ENCODE peak calls at places on chromosomes 16 and 17, in eight cellular contexts. O is H1, B is thoracic aorta, K is PC-9, Q is uterus, S is adrenal gland, L is tibial artery, F is lung. X is an unnamed sample.

GRCh38 chr16:23288726-23289512 is 13.2 kb upstream of the SCNN1B start:
- DNase-seq in B (no peak), K (no peak), L (no peak), S (no peak), Q (no peak), O (no peak), F (no peak), X (no peak)

GRCh38 chr17:9363440-9364350 is 211.9 kb downstream of the STX8 start:
- DNase-seq in B (no peak), Q (no peak), O (no peak), S (no peak), F (no peak), K (no peak), L (no peak), X (no peak)

GRCh38 chr16:75305364-75306101 is 54.1 kb upstream of the BCAR1 start:
- DNase-seq in S (peak; percentile 93), K (peak; percentile 85), O (no peak), F (peak; percentile 72), L (peak; percentile 90), B (peak; percentile 78), Q (peak; percentile 92), X (peak; percentile 17)

GRCh38 chr17:39701784-39702422 is 2.0 kb downstream of the ERBB2 start:
- DNase-seq in L (no peak), O (no peak), K (no peak), F (no peak), Q (no peak), S (no peak), B (no peak), X (no peak)

GRCh38 chr16:51193879-51194278 is 42.8 kb upstream of the SALL1 start:
- DNase-seq in F (no peak), L (no peak), B (no peak), O (no peak), S (no peak), Q (no peak), K (no peak), X (no peak)

GRCh38 chr16:27169511-27170071 is 33.7 kb upstream of the KDM8 start:
- DNase-seq in L (no peak), S (no peak), F (no peak), Q (no peak), B (no peak), O (no peak), K (peak; percentile 53), X (no peak)

GRCh38 chr17:61849674-61850073 is 13.7 kb downstream of the BRIP1 start:
- DNase-seq in Q (no peak), L (no peak), O (no peak), F (no peak), S (no peak), B (no peak), K (no peak), X (no peak)

GRCh38 chr17:81230043-81230820 is 7.5 kb upstream of the CEP131 start:
- DNase-seq in Q (no peak), O (no peak), K (peak; percentile 46), F (no peak), B (no peak), S (no peak), L (peak; percentile 66), X (no peak)

GRCh38 chr17:80422981-80423380 is 8.0 kb downstream of the ENDOV start:
- DNase-seq in Q (no peak), O (no peak), F (no peak), K (no peak), L (no peak), B (no peak), S (no peak), X (no peak)

GRCh38 chr16:49015189-49015540 is 266.5 kb downstream of the CBLN1 start:
- DNase-seq in B (no peak), O (no peak), F (no peak), L (no peak), K (no peak), Q (no peak), S (no peak), X (no peak)

GRCh38 chr16:11396241-11397048 is 51.2 kb downstream of the RMI2 start:
- DNase-seq in F (peak; percentile 74), K (peak; percentile 82), L (peak; percentile 80), Q (peak; percentile 76), O (peak; percentile 60), S (peak; percentile 77), B (peak; percentile 21), X (peak; percentile 73)

GRCh38 chr17:2383628-2384167 is 17.2 kb downstream of the MNT start:
- DNase-seq in O (no peak), F (no peak), S (no peak), L (no peak), Q (no peak), K (no peak), B (no peak), X (peak; percentile 65)

GRCh38 chr17:376936-377863 is 24.6 kb upstream of the RPH3AL start:
- DNase-seq in O (no peak), Q (no peak), K (no peak), B (no peak), L (peak; percentile 17), F (no peak), S (no peak), X (no peak)

GRCh38 chr16:4747906-4748681 is 13.8 kb downstream of the DNAAF8 start:
- DNase-seq in F (no peak), B (no peak), L (no peak), O (no peak), K (no peak), Q (no peak), S (no peak), X (no peak)

GRCh38 chr16:62064173-62064572 is 27.9 kb upstream of the CDH8 start:
- DNase-seq in L (no peak), Q (no peak), O (no peak), K (no peak), F (no peak), B (no peak), S (no peak), X (no peak)

GRCh38 chr16:74888227-74888862 is 96.6 kb downstream of the WDR59 start:
- DNase-seq in O (no peak), F (no peak), S (no peak), B (no peak), L (no peak), K (no peak), Q (no peak), X (no peak)

GRCh38 chr17:41254861-41255260 is 323 bp upstream of the KRTAP9-9 start:
- DNase-seq in L (no peak), Q (no peak), K (no peak), B (no peak), S (no peak), O (no peak), F (no peak), X (no peak)

GRCh38 chr16:84209989-84210388 is 19.0 kb downstream of the ADAD2 start:
- DNase-seq in Q (no peak), O (no peak), K (no peak), L (no peak), S (no peak), B (no peak), F (no peak), X (no peak)

GRCh38 chr17:41555105-41555887 is 16.6 kb downstream of the KRT9 start:
- DNase-seq in Q (no peak), L (no peak), K (no peak), O (no peak), B (no peak), F (no peak), S (no peak), X (peak; percentile 76)

GRCh38 chr16:47211218-47211617 is 67.5 kb upstream of the NETO2 start:
- DNase-seq in L (no peak), K (no peak), O (no peak), Q (no peak), B (no peak), F (no peak), S (no peak), X (no peak)

DNA sequence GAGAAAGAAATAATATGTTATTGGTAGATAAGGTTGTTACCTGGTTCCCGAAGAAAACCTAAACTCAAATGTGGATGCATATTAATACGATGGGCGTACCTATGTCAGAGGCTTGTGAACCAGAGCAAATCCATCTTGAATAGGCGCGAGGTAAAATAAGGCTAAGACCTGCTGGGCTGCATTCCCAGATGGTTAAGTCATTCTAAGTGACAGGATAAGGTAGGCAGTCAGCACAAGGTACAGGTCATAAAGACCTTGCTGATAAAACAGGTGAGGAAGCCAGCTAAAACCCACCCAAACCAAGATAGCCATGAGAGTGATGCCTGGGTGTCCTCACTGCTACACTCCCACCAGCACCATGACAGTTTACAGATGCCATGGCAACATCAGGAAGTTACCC is 1400.1 kb downstream of the CDH8 start:
- DNase-seq in B (no peak), S (no peak), O (peak; percentile 23), K (peak; percentile 3), L (no peak), F (no peak), Q (no peak), X (no peak)
- H3K9me3 ChIP-seq in B (peaks cover 5% of the 10 kb centered on the region), S (no peaks in the 10 kb centered on the region), O (peaks cover 8% of the 10 kb centered on the region), K (no peaks in the 10 kb centered on the region), L (no peaks in the 10 kb centered on the region), F (no peaks in the 10 kb centered on the region), Q (no peaks in the 10 kb centered on the region), X (no peaks in the 10 kb centered on the region)

GRCh38 chr17:76558210-76559095 is 18.6 kb downstream of the PRCD start:
- DNase-seq in B (no peak), S (no peak), O (no peak), Q (no peak), K (no peak), F (no peak), L (no peak), X (no peak)
- H3K4me1 ChIP-seq in B (peaks cover 31% of the 10 kb centered on the region), S (peaks cover 42% of the 10 kb centered on the region), O (peaks cover 9% of the 10 kb centered on the region), Q (peaks cover 13% of the 10 kb centered on the region), K (peaks cover 27% of the 10 kb centered on the region), F (peaks cover 18% of the 10 kb centered on the region), L (peaks cover 11% of the 10 kb centered on the region), X (no peaks in the 10 kb centered on the region)

DNA sequence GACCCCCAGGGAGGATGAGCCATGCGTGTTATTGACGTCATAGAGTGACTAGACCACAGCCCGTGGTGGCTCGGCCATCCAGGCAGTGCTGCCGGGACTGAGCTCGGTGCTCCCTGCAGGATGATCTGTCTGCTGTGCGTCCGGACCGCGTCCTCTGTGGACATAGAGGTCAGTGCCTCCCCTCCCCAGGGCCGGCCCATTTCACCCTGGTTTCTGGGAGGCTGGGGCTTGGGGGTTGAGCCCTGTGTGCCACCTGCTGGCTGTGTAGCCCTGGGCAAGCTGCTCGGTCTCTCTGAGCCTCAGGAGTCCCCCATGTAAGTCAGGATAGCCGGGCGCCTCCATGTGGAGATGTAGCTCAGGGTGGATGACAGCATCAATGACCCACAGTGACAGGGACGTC is 8.3 kb downstream of the TSC2 start:
- DNase-seq in S (no peak), K (no peak), O (no peak), L (no peak), F (no peak), B (no peak), Q (no peak), X (no peak)
- TF ChIP-seq CTCF in S (no peak), K (peak; percentile 21), O (no peak), L (peak; percentile 22), F (peak; percentile 13), B (no peak), Q (no peak), X (no peak)

GRCh38 chr17:51439395-51440229 is 179.3 kb downstream of the UTP18 start:
- DNase-seq in Q (no peak), K (no peak), O (no peak), B (no peak), L (no peak), F (no peak), S (no peak), X (no peak)
- H3K9me3 ChIP-seq in Q (no peaks in the 10 kb centered on the region), K (no peaks in the 10 kb centered on the region), O (no peaks in the 10 kb centered on the region), B (no peaks in the 10 kb centered on the region), L (no peaks in the 10 kb centered on the region), F (no peaks in the 10 kb centered on the region), S (no peaks in the 10 kb centered on the region), X (no peaks in the 10 kb centered on the region)

GRCh38 chr17:73284339-73284738 is 22.7 kb upstream of the CPSF4L start:
- DNase-seq in B (no peak), L (no peak), S (no peak), O (no peak), K (no peak), F (no peak), Q (no peak), X (no peak)
- H3K4me1 ChIP-seq in B (peaks cover 71% of the 10 kb centered on the region), L (peaks cover 48% of the 10 kb centered on the region), S (peaks cover 25% of the 10 kb centered on the region), O (peaks cover 13% of the 10 kb centered on the region), K (peaks cover 27% of the 10 kb centered on the region), F (peaks cover 6% of the 10 kb centered on the region), Q (peaks cover 35% of the 10 kb centered on the region), X (peaks cover 49% of the 10 kb centered on the region)